ENCODE peak calls at places on chromosomes 1 and 21, in ten cellular contexts. One of them, this sample, is unnamed.

GRCh38 chr1:64917328-64917861 is 49.0 kb downstream of the JAK1 start:
- DNase-seq in suprapubic skin: peak
- DNase-seq in tibial nerve: peak
- DNase-seq in A549: peak
- DNase-seq in ovary: peak
- DNase-seq in GM12878: no peak
- DNase-seq in upper lobe of left lung: no peak
- DNase-seq in stomach: peak
- DNase-seq in sigmoid colon: peak
- DNase-seq in HepG2: peak
- DNase-seq in this sample: peak

GRCh38 chr1:183282101-183282855 is 96.2 kb downstream of the LAMC2 start:
- DNase-seq in suprapubic skin: no peak
- DNase-seq in tibial nerve: no peak
- DNase-seq in A549: no peak
- DNase-seq in ovary: peak
- DNase-seq in GM12878: no peak
- DNase-seq in upper lobe of left lung: no peak
- DNase-seq in stomach: no peak
- DNase-seq in sigmoid colon: no peak
- DNase-seq in HepG2: no peak
- DNase-seq in this sample: no peak

GRCh38 chr21:37800122-37800455 is 116.2 kb downstream of the KCNJ6 start:
- DNase-seq in suprapubic skin: no peak
- DNase-seq in tibial nerve: no peak
- DNase-seq in A549: no peak
- DNase-seq in ovary: no peak
- DNase-seq in GM12878: no peak
- DNase-seq in upper lobe of left lung: no peak
- DNase-seq in stomach: no peak
- DNase-seq in sigmoid colon: no peak
- DNase-seq in HepG2: no peak
- DNase-seq in this sample: no peak

GRCh38 chr1:207032528-207033017 is at the start of gene C1orf116:
- DNase-seq in suprapubic skin: no peak
- DNase-seq in tibial nerve: no peak
- DNase-seq in A549: peak
- DNase-seq in ovary: no peak
- DNase-seq in GM12878: no peak
- DNase-seq in upper lobe of left lung: no peak
- DNase-seq in stomach: peak
- DNase-seq in sigmoid colon: no peak
- DNase-seq in HepG2: peak
- DNase-seq in this sample: peak

GRCh38 chr1:17563494-17564281 is 24.2 kb downstream of the ARHGEF10L start:
- DNase-seq in suprapubic skin: no peak
- DNase-seq in tibial nerve: no peak
- DNase-seq in A549: no peak
- DNase-seq in ovary: no peak
- DNase-seq in GM12878: no peak
- DNase-seq in upper lobe of left lung: no peak
- DNase-seq in stomach: no peak
- DNase-seq in sigmoid colon: no peak
- DNase-seq in HepG2: no peak
- DNase-seq in this sample: no peak

GRCh38 chr1:185595835-185596667 is 138.1 kb upstream of the HMCN1 start:
- DNase-seq in suprapubic skin: no peak
- DNase-seq in tibial nerve: peak
- DNase-seq in A549: peak
- DNase-seq in ovary: no peak
- DNase-seq in GM12878: peak
- DNase-seq in upper lobe of left lung: no peak
- DNase-seq in stomach: peak
- DNase-seq in sigmoid colon: no peak
- DNase-seq in HepG2: peak
- DNase-seq in this sample: peak

GRCh38 chr1:56417636-56418035 is 161.7 kb downstream of the PLPP3 start:
- DNase-seq in suprapubic skin: no peak
- DNase-seq in tibial nerve: no peak
- DNase-seq in A549: no peak
- DNase-seq in ovary: no peak
- DNase-seq in GM12878: no peak
- DNase-seq in upper lobe of left lung: no peak
- DNase-seq in stomach: no peak
- DNase-seq in sigmoid colon: no peak
- DNase-seq in HepG2: no peak
- DNase-seq in this sample: no peak

GRCh38 chr1:71738256-71738655 is 544.1 kb downstream of the NEGR1 start:
- DNase-seq in suprapubic skin: no peak
- DNase-seq in tibial nerve: no peak
- DNase-seq in A549: no peak
- DNase-seq in ovary: no peak
- DNase-seq in GM12878: no peak
- DNase-seq in upper lobe of left lung: no peak
- DNase-seq in stomach: no peak
- DNase-seq in sigmoid colon: no peak
- DNase-seq in HepG2: no peak
- DNase-seq in this sample: no peak

GRCh38 chr1:165869343-165869742 is 41.9 kb downstream of the UCK2 start:
- DNase-seq in suprapubic skin: no peak
- DNase-seq in tibial nerve: no peak
- DNase-seq in A549: no peak
- DNase-seq in ovary: no peak
- DNase-seq in GM12878: no peak
- DNase-seq in upper lobe of left lung: no peak
- DNase-seq in stomach: no peak
- DNase-seq in sigmoid colon: no peak
- DNase-seq in HepG2: no peak
- DNase-seq in this sample: no peak

GRCh38 chr1:8627728-8628127 is 189.7 kb downstream of the RERE start:
- DNase-seq in suprapubic skin: no peak
- DNase-seq in tibial nerve: no peak
- DNase-seq in A549: no peak
- DNase-seq in ovary: no peak
- DNase-seq in GM12878: no peak
- DNase-seq in upper lobe of left lung: no peak
- DNase-seq in stomach: no peak
- DNase-seq in sigmoid colon: no peak
- DNase-seq in HepG2: no peak
- DNase-seq in this sample: no peak

GRCh38 chr1:80047791-80048190 is 1041.3 kb upstream of the ADGRL4 start:
- DNase-seq in suprapubic skin: no peak
- DNase-seq in tibial nerve: no peak
- DNase-seq in A549: no peak
- DNase-seq in ovary: no peak
- DNase-seq in GM12878: no peak
- DNase-seq in upper lobe of left lung: no peak
- DNase-seq in stomach: no peak
- DNase-seq in sigmoid colon: no peak
- DNase-seq in HepG2: no peak
- DNase-seq in this sample: no peak

GRCh38 chr1:80053613-80054012 is 1047.1 kb upstream of the ADGRL4 start:
- DNase-seq in suprapubic skin: no peak
- DNase-seq in tibial nerve: no peak
- DNase-seq in A549: no peak
- DNase-seq in ovary: no peak
- DNase-seq in GM12878: no peak
- DNase-seq in upper lobe of left lung: peak
- DNase-seq in stomach: no peak
- DNase-seq in sigmoid colon: peak
- DNase-seq in HepG2: no peak
- DNase-seq in this sample: no peak

GRCh38 chr1:80050523-80050922 is 1044.0 kb upstream of the ADGRL4 start:
- DNase-seq in suprapubic skin: no peak
- DNase-seq in tibial nerve: no peak
- DNase-seq in A549: no peak
- DNase-seq in ovary: no peak
- DNase-seq in GM12878: no peak
- DNase-seq in upper lobe of left lung: peak
- DNase-seq in stomach: no peak
- DNase-seq in sigmoid colon: peak
- DNase-seq in HepG2: no peak
- DNase-seq in this sample: no peak

GRCh38 chr1:80048706-80049105 is 1042.2 kb upstream of the ADGRL4 start:
- DNase-seq in suprapubic skin: no peak
- DNase-seq in tibial nerve: no peak
- DNase-seq in A549: no peak
- DNase-seq in ovary: no peak
- DNase-seq in GM12878: no peak
- DNase-seq in upper lobe of left lung: no peak
- DNase-seq in stomach: no peak
- DNase-seq in sigmoid colon: no peak
- DNase-seq in HepG2: no peak
- DNase-seq in this sample: no peak

GRCh38 chr1:80050085-80050484 is 1043.6 kb upstream of the ADGRL4 start:
- DNase-seq in suprapubic skin: no peak
- DNase-seq in tibial nerve: no peak
- DNase-seq in A549: no peak
- DNase-seq in ovary: no peak
- DNase-seq in GM12878: no peak
- DNase-seq in upper lobe of left lung: no peak
- DNase-seq in stomach: no peak
- DNase-seq in sigmoid colon: no peak
- DNase-seq in HepG2: no peak
- DNase-seq in this sample: no peak
- TF ChIP-seq EP300 in suprapubic skin: no peak
- TF ChIP-seq EP300 in tibial nerve: no peak
- TF ChIP-seq EP300 in A549: no peak
- TF ChIP-seq EP300 in ovary: no peak
- TF ChIP-seq EP300 in GM12878: no peak
- TF ChIP-seq EP300 in upper lobe of left lung: no peak
- TF ChIP-seq EP300 in stomach: no peak
- TF ChIP-seq EP300 in sigmoid colon: no peak
- TF ChIP-seq EP300 in HepG2: no peak
- TF ChIP-seq EP300 in this sample: no peak

GRCh38 chr1:163361123-163361934 is 39.6 kb downstream of the NUF2 start:
- DNase-seq in suprapubic skin: no peak
- DNase-seq in tibial nerve: no peak
- DNase-seq in A549: peak
- DNase-seq in ovary: no peak
- DNase-seq in GM12878: no peak
- DNase-seq in upper lobe of left lung: no peak
- DNase-seq in stomach: no peak
- DNase-seq in sigmoid colon: no peak
- DNase-seq in HepG2: peak
- DNase-seq in this sample: no peak
- TF ChIP-seq EP300 in suprapubic skin: no peak
- TF ChIP-seq EP300 in tibial nerve: no peak
- TF ChIP-seq EP300 in A549: no peak
- TF ChIP-seq EP300 in ovary: no peak
- TF ChIP-seq EP300 in GM12878: no peak
- TF ChIP-seq EP300 in upper lobe of left lung: no peak
- TF ChIP-seq EP300 in stomach: no peak
- TF ChIP-seq EP300 in sigmoid colon: no peak
- TF ChIP-seq EP300 in HepG2: no peak
- TF ChIP-seq EP300 in this sample: no peak

GRCh38 chr1:68293609-68294353 is 61.5 kb upstream of the WLS start:
- DNase-seq in suprapubic skin: no peak
- DNase-seq in tibial nerve: no peak
- DNase-seq in A549: no peak
- DNase-seq in ovary: peak
- DNase-seq in GM12878: no peak
- DNase-seq in upper lobe of left lung: no peak
- DNase-seq in stomach: no peak
- DNase-seq in sigmoid colon: no peak
- DNase-seq in HepG2: no peak
- DNase-seq in this sample: no peak
- TF ChIP-seq EP300 in suprapubic skin: no peak
- TF ChIP-seq EP300 in tibial nerve: no peak
- TF ChIP-seq EP300 in A549: no peak
- TF ChIP-seq EP300 in ovary: no peak
- TF ChIP-seq EP300 in GM12878: no peak
- TF ChIP-seq EP300 in upper lobe of left lung: no peak
- TF ChIP-seq EP300 in stomach: no peak
- TF ChIP-seq EP300 in sigmoid colon: no peak
- TF ChIP-seq EP300 in HepG2: no peak
- TF ChIP-seq EP300 in this sample: no peak

GRCh38 chr1:176504848-176505553 is 42.0 kb downstream of the PAPPA2 start:
- DNase-seq in suprapubic skin: no peak
- DNase-seq in tibial nerve: no peak
- DNase-seq in A549: no peak
- DNase-seq in ovary: no peak
- DNase-seq in GM12878: no peak
- DNase-seq in upper lobe of left lung: no peak
- DNase-seq in stomach: no peak
- DNase-seq in sigmoid colon: no peak
- DNase-seq in HepG2: no peak
- DNase-seq in this sample: no peak

GRCh38 chr1:176499671-176500070 is 36.7 kb downstream of the PAPPA2 start:
- DNase-seq in suprapubic skin: no peak
- DNase-seq in tibial nerve: no peak
- DNase-seq in A549: no peak
- DNase-seq in ovary: no peak
- DNase-seq in GM12878: no peak
- DNase-seq in upper lobe of left lung: no peak
- DNase-seq in stomach: no peak
- DNase-seq in sigmoid colon: no peak
- DNase-seq in HepG2: no peak
- DNase-seq in this sample: no peak

DNA sequence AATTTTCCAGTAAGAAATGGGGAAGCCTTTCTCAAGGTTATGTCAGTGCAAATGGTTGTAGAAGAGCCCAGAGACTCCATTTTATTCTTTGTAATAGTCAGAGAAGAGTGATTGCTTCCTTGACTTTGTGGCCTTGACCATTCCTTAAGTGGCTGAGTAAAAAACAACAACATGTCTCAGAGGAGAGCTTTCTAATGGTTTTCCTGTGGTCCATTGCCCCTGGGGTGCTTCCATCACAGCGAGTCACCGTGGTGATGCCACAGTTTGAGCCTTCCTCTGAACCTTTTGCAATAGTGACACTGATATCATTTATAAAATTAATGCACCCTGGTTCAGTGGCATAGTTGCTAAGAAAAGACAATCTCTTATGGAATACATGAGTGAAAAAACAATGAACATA is 38.6 kb downstream of the PAPPA2 start:
- DNase-seq in suprapubic skin: no peak
- DNase-seq in tibial nerve: no peak
- DNase-seq in A549: no peak
- DNase-seq in ovary: no peak
- DNase-seq in GM12878: no peak
- DNase-seq in upper lobe of left lung: no peak
- DNase-seq in stomach: no peak
- DNase-seq in sigmoid colon: no peak
- DNase-seq in HepG2: no peak
- DNase-seq in this sample: no peak
- TF ChIP-seq EP300 in suprapubic skin: no peak
- TF ChIP-seq EP300 in tibial nerve: no peak
- TF ChIP-seq EP300 in A549: no peak
- TF ChIP-seq EP300 in ovary: no peak
- TF ChIP-seq EP300 in GM12878: no peak
- TF ChIP-seq EP300 in upper lobe of left lung: no peak
- TF ChIP-seq EP300 in stomach: no peak
- TF ChIP-seq EP300 in sigmoid colon: no peak
- TF ChIP-seq EP300 in HepG2: no peak
- TF ChIP-seq EP300 in this sample: no peak